ENCODE peak calls at places on chromosomes 1 and 21, in eight cellular contexts. D is HCT116, J is colonic mucosa, E is lower lobe of right lung, F is left lung, L is upper lobe of left lung, R is RWPE2, A is neural progenitor cell. V is an unnamed sample. For H3K27me3, the result is how much of the 10 kb centered on the place peaks cover.

GRCh38 chr21:39055167-39055767 is 128.0 kb downstream of the PSMG1 start:
- DNase-seq in D (no peak), J (no peak), E (no peak), F (no peak), L (no peak), R (no peak), A (no peak), V (no peak)

GRCh38 chr1:154419620-154420020 is 14.5 kb downstream of the IL6R start:
- DNase-seq in D (no peak), J (peak), E (peak), F (peak), L (peak), R (no peak), A (no peak), V (peak)

GRCh38 chr1:185670187-185670627 is 64.0 kb upstream of the HMCN1 start:
- DNase-seq in D (no peak), J (no peak), E (no peak), F (no peak), L (no peak), R (no peak), A (peak), V (no peak)

GRCh38 chr1:202130816-202131522 is 8.3 kb downstream of the GPR37L1 start:
- DNase-seq in D (no peak), J (no peak), E (no peak), F (no peak), L (no peak), R (no peak), A (no peak), V (no peak)

GRCh38 chr1:147800852-147801251 is 40.5 kb upstream of the GJA5 start:
- DNase-seq in D (no peak), J (no peak), E (no peak), F (no peak), L (no peak), R (no peak), A (no peak), V (no peak)

GRCh38 chr1:9106286-9106685 is 22.6 kb downstream of the GPR157 start:
- DNase-seq in D (no peak), J (no peak), E (no peak), F (no peak), L (peak), R (no peak), A (no peak), V (no peak)

GRCh38 chr21:45556645-45557601 is 14.7 kb upstream of the SLC19A1 start:
- DNase-seq in D (no peak), J (no peak), E (peak), F (peak), L (peak), R (peak), A (no peak), V (peak)

GRCh38 chr21:16535100-16535418 is 805.3 kb downstream of the USP25 start:
- DNase-seq in D (no peak), J (no peak), E (peak), F (peak), L (no peak), R (no peak), A (peak), V (peak)

GRCh38 chr1:41102208-41102607 is 80.7 kb upstream of the SLFNL1 start:
- DNase-seq in D (no peak), J (peak), E (peak), F (peak), L (no peak), R (no peak), A (no peak), V (peak)

GRCh38 chr1:177164380-177165068 is at the start of gene ASTN1:
- DNase-seq in D (no peak), J (no peak), E (no peak), F (no peak), L (peak), R (no peak), A (peak), V (no peak)

GRCh38 chr1:64550946-64551345 is 81.0 kb downstream of the CACHD1 start:
- DNase-seq in D (no peak), J (no peak), E (no peak), F (no peak), L (no peak), R (no peak), A (no peak), V (no peak)

GRCh38 chr1:186865861-186866260 is 37.1 kb downstream of the PLA2G4A start:
- DNase-seq in D (no peak), J (no peak), E (no peak), F (no peak), L (no peak), R (no peak), A (no peak), V (no peak)

GRCh38 chr1:220454155-220454777 is 73.7 kb upstream of the MARK1 start:
- DNase-seq in D (peak), J (no peak), E (no peak), F (no peak), L (no peak), R (no peak), A (no peak), V (no peak)

GRCh38 chr1:27872059-27872801 is at the start of gene THEMIS2:
- DNase-seq in D (no peak), J (peak), E (peak), F (peak), L (peak), R (peak), A (peak), V (peak)

GRCh38 chr1:20172033-20172588 is 13.8 kb upstream of the UBXN10 start:
- DNase-seq in D (no peak), J (no peak), E (peak), F (peak), L (peak), R (no peak), A (no peak), V (peak)

GRCh38 chr1:121522061-121522759 is 337.4 kb downstream of the SRGAP2C start:
- DNase-seq in D (no peak), J (no peak), E (no peak), F (peak), L (no peak), R (no peak), A (no peak), V (no peak)

GRCh38 chr21:42061866-42062542 is 9.1 kb upstream of the UMODL1 start:
- DNase-seq in D (no peak), J (no peak), E (no peak), F (no peak), L (peak), R (peak), A (peak), V (no peak)

GRCh38 chr21:33894736-33895288 is 20.8 kb downstream of the ATP5PO start:
- DNase-seq in D (peak), J (peak), E (peak), F (peak), L (no peak), R (no peak), A (peak), V (peak)

GRCh38 chr1:10033359-10033845 is 644 bp downstream of the UBE4B start:
- DNase-seq in D (peak), J (peak), E (no peak), F (peak), L (no peak), R (no peak), A (peak), V (no peak)

GRCh38 chr1:167973832-167974231 is 37.0 kb upstream of the MPC2 start:
- DNase-seq in D (no peak), J (no peak), E (no peak), F (no peak), L (no peak), R (no peak), A (no peak), V (no peak)

GRCh38 chr1:200073286-200073637 is 45.8 kb downstream of the NR5A2 start:
- DNase-seq in D (no peak), J (no peak), E (no peak), F (no peak), L (no peak), R (no peak), A (no peak), V (no peak)

GRCh38 chr1:109270623-109271317 is 12.2 kb downstream of the PSRC1 start:
- DNase-seq in D (no peak), J (no peak), E (peak), F (no peak), L (peak), R (no peak), A (no peak), V (no peak)

GRCh38 chr1:116934586-116935207 is 25.0 kb downstream of the PTGFRN start:
- DNase-seq in D (no peak), J (no peak), E (no peak), F (no peak), L (no peak), R (no peak), A (no peak), V (no peak)

GRCh38 chr1:206411321-206411720 is 59.0 kb upstream of the IKBKE start:
- DNase-seq in D (no peak), J (no peak), E (no peak), F (no peak), L (no peak), R (no peak), A (no peak), V (no peak)

GRCh38 chr21:33514234-33514633 is 22.7 kb upstream of the DNAJC28 start:
- DNase-seq in D (no peak), J (no peak), E (no peak), F (no peak), L (no peak), R (no peak), A (no peak), V (no peak)

GRCh38 chr1:1825217-1825616 is 46.9 kb upstream of the NADK start:
- DNase-seq in D (no peak), J (no peak), E (no peak), F (no peak), L (no peak), R (no peak), A (no peak), V (no peak)

GRCh38 chr1:204274441-204274840 is 60.7 kb upstream of the GOLT1A start:
- DNase-seq in D (no peak), J (no peak), E (no peak), F (no peak), L (no peak), R (no peak), A (no peak), V (no peak)

GRCh38 chr1:93919780-93920179 is 10.6 kb upstream of the GCLM start:
- DNase-seq in D (no peak), J (no peak), E (no peak), F (no peak), L (no peak), R (no peak), A (no peak), V (no peak)

GRCh38 chr1:116521186-116521585 is 49.6 kb downstream of the CD58 start:
- DNase-seq in D (no peak), J (no peak), E (no peak), F (no peak), L (no peak), R (no peak), A (no peak), V (no peak)

GRCh38 chr1:36613721-36614120 is 131.0 kb upstream of the CSF3R start:
- DNase-seq in D (no peak), J (no peak), E (no peak), F (no peak), L (no peak), R (no peak), A (no peak), V (no peak)

GRCh38 chr21:44401386-44402160 is 48.2 kb downstream of the TRPM2 start:
- DNase-seq in D (no peak), J (no peak), E (no peak), F (no peak), L (peak), R (no peak), A (no peak), V (peak)

GRCh38 chr1:98179159-98179558 is 258.3 kb upstream of the DPYD start:
- DNase-seq in D (no peak), J (no peak), E (no peak), F (no peak), L (no peak), R (no peak), A (no peak), V (no peak)

GRCh38 chr1:34852677-34853217 is 6.8 kb downstream of the SMIM12 start:
- DNase-seq in D (peak), J (peak), E (peak), F (peak), L (no peak), R (peak), A (peak), V (peak)

GRCh38 chr21:32732544-32732943 is 4.7 kb upstream of the SYNJ1 start:
- DNase-seq in D (no peak), J (no peak), E (no peak), F (no peak), L (no peak), R (no peak), A (no peak), V (no peak)

GRCh38 chr1:184051485-184052193 is at the start of gene TSEN15:
- DNase-seq in D (peak), J (peak), E (peak), F (peak), L (peak), R (peak), A (peak), V (peak)

GRCh38 chr1:150549496-150550221 is 451 bp downstream of the ADAMTSL4 start:
- DNase-seq in D (no peak), J (no peak), E (no peak), F (no peak), L (no peak), R (no peak), A (peak), V (no peak)

GRCh38 chr1:96313216-96313615 is 408.4 kb upstream of the PTBP2 start:
- DNase-seq in D (no peak), J (no peak), E (no peak), F (no peak), L (no peak), R (no peak), A (no peak), V (no peak)

GRCh38 chr1:230772457-230773395 is 25.5 kb downstream of the CAPN9 start:
- DNase-seq in D (no peak), J (peak), E (no peak), F (no peak), L (no peak), R (no peak), A (peak), V (no peak)

GRCh38 chr1:113073457-113073950 is 506 bp downstream of the LRIG2 start:
- DNase-seq in D (no peak), J (peak), E (no peak), F (peak), L (no peak), R (peak), A (peak), V (no peak)

DNA sequence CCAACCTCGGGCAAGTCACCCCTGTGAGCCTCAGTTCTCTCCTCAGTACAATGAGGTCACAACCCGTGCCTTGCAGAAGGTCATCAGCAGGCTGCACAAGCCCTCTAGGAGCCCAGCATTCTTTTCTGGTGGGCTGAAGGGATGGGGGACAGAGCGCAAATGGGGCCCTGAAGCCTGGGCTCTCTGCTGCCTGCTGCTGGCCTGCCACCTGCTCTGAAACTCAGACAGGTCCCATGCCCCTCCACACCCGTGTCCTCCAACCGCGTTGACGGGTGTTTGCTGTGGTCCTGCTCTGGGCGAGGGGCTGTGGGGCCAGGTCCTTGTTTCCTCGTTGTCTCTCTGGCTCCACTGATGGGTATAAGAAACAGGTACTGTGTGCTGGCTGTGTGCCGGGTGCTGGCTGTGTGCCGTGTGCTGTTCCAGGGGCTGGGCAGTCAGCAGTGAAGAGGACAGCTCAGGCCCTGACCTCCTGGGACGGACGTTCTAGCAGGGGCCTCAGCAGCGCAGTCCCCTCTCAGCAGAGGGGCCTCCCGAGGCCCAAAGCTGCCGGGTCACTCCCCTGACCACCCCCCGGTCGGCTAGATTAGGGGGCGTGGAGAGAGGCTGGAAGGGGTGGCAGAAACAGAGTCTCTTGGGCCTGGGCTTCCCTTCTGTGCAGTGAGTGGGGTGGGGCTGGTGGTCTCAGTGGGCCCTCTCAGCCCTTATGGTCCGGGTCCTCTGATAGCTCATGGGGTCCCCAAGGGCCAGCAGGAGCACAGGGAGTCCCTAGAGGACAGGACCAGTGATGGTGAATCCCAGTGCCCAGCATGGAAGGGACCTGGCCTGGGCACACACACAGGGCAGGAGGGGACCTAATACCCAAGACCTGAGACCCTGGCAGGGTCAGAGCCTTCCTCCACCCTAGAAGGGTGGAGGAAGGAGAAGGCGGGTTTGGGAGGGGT is 42.1 kb downstream of the DMRTB1 start:
- DNase-seq in D (no peak), J (no peak), E (no peak), F (no peak), L (no peak), R (no peak), A (no peak), V (no peak)
- TF ChIP-seq CTCF in D (no peak), J (no peak), E (no peak), F (no peak), L (no peak), R (no peak), A (peak), V (no peak)

GRCh38 chr1:7346070-7346596 is 425.0 kb upstream of the VAMP3 start:
- DNase-seq in D (no peak), J (no peak), E (no peak), F (no peak), L (no peak), R (no peak), A (no peak), V (no peak)
- H3K27me3 ChIP-seq in D (under half), J (under half), E (under half), F (under half), L (under half), R (under half), A (under half), V (under half)

GRCh38 chr1:30750751-30751291 is 6.8 kb downstream of the LAPTM5 start:
- DNase-seq in D (no peak), J (no peak), E (no peak), F (no peak), L (peak), R (no peak), A (no peak), V (no peak)
- H3K4me3 ChIP-seq in D (no peak), J (no peak), E (no peak), F (peak), L (no peak), R (no peak), A (no peak), V (no peak)

DNA sequence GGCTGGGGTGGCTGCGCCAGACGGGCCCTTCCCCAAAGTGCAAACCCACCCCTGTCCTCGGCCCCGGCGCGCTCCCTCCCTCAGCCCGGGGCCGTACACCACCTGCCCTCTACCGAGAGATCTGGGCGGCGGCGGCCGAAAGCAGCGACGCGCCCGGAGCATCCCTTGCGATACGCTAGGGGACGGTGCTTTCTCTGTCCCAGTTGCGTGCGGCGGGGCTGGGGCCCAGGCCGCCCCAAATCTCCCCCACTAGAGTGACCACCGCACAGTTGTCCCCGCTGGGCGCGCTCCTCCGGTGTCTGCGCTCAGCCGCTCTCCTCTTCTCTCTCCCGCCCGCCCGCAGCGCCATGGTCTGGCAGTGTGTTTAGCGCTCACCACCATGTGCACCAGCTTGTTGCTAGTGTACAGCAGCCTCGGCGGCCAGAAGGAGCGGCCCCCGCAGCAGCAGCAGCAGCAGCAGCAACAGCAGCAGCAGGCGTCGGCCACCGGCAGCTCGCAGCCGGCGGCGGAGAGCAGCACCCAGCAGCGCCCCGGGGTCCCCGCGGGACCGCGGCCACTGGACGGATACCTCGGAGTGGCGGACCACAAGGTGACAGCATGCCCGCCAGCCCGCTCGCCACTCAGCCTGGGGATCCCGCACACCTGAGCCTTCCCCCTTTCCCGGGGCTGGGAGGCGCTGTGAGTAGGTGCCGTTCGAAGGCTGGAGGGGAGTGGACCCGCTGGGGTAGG is 1.0 kb downstream of the ST6GALNAC5 start:
- DNase-seq in D (no peak), J (no peak), E (peak), F (peak), L (peak), R (no peak), A (peak), V (peak)
- TF ChIP-seq CTCF in D (no peak), J (no peak), E (peak), F (no peak), L (peak), R (no peak), A (peak), V (peak)